ENCODE peak calls at places on chromosomes 7 and 10, in four cellular contexts. E, O, Z and M are unnamed samples.
A peak's percentile ranks its signal among the peaks of the same experiment; 100 is the strongest.

GRCh38 chr7:22269963-22270362 is 87.0 kb downstream of the RAPGEF5 start:
- DNase-seq in Z (no peak), E (peak; percentile 45), O (no peak), M (no peak)

GRCh38 chr7:114789942-114790341 is 132.0 kb upstream of the MDFIC start:
- DNase-seq in E (no peak), O (no peak), Z (no peak), M (no peak)

GRCh38 chr10:34808789-34809745 is 6.0 kb downstream of the PARD3 start:
- DNase-seq in Z (no peak), O (no peak), E (no peak), M (peak; percentile 76)

GRCh38 chr10:66928000-66928770 is 2.3 kb downstream of the LRRTM3 start:
- DNase-seq in Z (no peak), E (no peak), O (no peak), M (peak; percentile 55)

GRCh38 chr7:130292682-130293257 is at the start of gene CPA4:
- DNase-seq in Z (no peak), O (no peak), E (no peak), M (no peak)

GRCh38 chr10:125141860-125142484 is 18.4 kb downstream of the CTBP2 start:
- DNase-seq in E (no peak), Z (no peak), O (no peak), M (no peak)

GRCh38 chr10:13961096-13961495 is 369.6 kb downstream of the FRMD4A start:
- DNase-seq in O (no peak), E (no peak), Z (no peak), M (no peak)

GRCh38 chr7:45920543-45921380 is at the start of gene IGFBP3:
- DNase-seq in O (no peak), E (no peak), Z (no peak), M (peak; percentile 85)

GRCh38 chr10:126235091-126235978 is 152.9 kb downstream of the ADAM12 start:
- DNase-seq in O (no peak), Z (no peak), E (no peak), M (no peak)

GRCh38 chr7:76002822-76003221 is 8.4 kb upstream of the TMEM120A start:
- DNase-seq in O (no peak), E (no peak), Z (no peak), M (no peak)

GRCh38 chr10:43036581-43037428 is 40.1 kb upstream of the RET start:
- DNase-seq in E (no peak), O (no peak), Z (no peak), M (no peak)

GRCh38 chr10:14554843-14555205 is 219.9 kb downstream of the FAM107B start:
- DNase-seq in Z (no peak), E (no peak), O (no peak), M (no peak)

GRCh38 chr10:122044713-122045112 is 55.8 kb downstream of the TACC2 start:
- DNase-seq in O (no peak), Z (no peak), E (no peak), M (peak; percentile 50)

GRCh38 chr7:43439631-43440401 is 143.1 kb upstream of the STK17A start:
- DNase-seq in Z (no peak), O (peak; percentile 13), E (peak; percentile 51), M (peak; percentile 91)

GRCh38 chr10:132138596-132138995 is 48.2 kb upstream of the DPYSL4 start:
- DNase-seq in O (no peak), E (no peak), Z (peak; percentile 63), M (no peak)

GRCh38 chr10:73647211-73647874 is 6.1 kb upstream of the MYOZ1 start:
- DNase-seq in O (no peak), E (no peak), Z (peak; percentile 86), M (peak; percentile 98)
- TF ChIP-seq POLR2AphosphoS5 in O (no peak), E (no peak), Z (no peak), M (peak; percentile 86)

GRCh38 chr10:74863508-74863907 is 37.1 kb downstream of the KAT6B start:
- DNase-seq in Z (no peak), E (no peak), O (no peak), M (peak; percentile 41)

GRCh38 chr10:74862625-74863024 is 36.2 kb downstream of the KAT6B start:
- DNase-seq in O (no peak), E (no peak), Z (no peak), M (no peak)

GRCh38 chr10:74856940-74857339 is 30.5 kb downstream of the KAT6B start:
- DNase-seq in O (no peak), E (no peak), Z (no peak), M (no peak)

GRCh38 chr10:74857586-74857985 is 31.2 kb downstream of the KAT6B start:
- DNase-seq in Z (no peak), O (no peak), E (no peak), M (no peak)

DNA sequence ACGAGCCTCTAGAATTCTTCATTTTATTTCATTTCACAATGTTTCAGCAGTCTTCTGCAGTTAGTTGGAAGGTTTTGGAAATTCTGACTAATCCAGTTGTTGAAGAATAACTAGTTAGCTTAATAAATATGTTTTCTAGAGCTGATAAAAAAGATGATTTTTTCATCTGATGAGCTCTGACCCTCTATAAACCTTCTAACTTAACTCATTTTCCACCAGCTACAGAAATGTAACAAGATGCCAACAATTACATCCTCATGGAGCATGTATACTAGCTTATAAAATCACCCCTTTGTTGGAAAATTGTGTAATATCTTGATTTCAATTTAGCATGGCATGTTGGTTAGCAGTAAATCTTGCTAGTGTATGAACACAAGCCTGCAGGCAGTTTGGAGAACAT is 33.1 kb downstream of the KAT6B start:
- DNase-seq in E (no peak), O (no peak), Z (no peak), M (no peak)
- TF ChIP-seq POLR2AphosphoS5 in E (no peak), O (no peak), Z (no peak), M (no peak)

DNA sequence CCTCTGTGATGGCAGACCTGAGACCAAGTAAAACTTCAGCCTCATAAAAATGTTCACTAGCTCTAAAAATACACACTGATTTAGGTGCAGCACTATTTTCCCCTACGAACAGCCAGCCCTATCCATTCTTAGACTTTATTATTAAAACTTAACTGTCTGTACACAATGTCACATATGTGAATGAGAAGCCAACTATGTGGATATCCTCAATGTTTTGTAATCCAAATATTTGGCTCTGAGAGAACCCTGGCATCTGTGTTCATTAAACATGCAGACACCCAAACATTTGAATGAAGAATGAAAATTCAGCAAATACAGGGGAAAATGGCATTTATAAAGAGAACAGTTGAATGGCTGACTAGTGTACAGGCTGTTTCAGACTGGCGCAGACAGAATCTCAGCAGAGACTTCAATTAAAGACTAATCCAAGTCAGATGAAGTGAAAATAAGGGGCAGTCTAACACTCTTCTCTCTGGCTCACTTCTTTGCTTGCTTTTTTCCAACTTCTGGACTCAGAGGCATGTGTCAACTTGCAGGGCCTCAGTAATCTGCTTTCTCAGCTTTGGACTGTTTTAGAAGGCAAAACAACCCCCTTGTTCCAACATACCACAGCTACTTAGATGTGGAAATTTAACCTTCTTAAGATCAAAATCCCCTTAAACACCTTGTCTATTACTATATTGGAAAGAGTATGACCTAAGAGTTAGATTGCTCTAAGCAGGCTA is 47.4 kb upstream of the FAM180A start:
- DNase-seq in Z (no peak), O (no peak), E (no peak), M (no peak)
- TF ChIP-seq POLR2AphosphoS5 in Z (no peak), O (no peak), E (no peak), M (no peak)

GRCh38 chr7:99047526-99048077 is 96.3 kb downstream of the SMURF1 start:
- DNase-seq in E (no peak), Z (no peak), O (no peak), M (no peak)

GRCh38 chr7:99046722-99047121 is 97.2 kb downstream of the SMURF1 start:
- DNase-seq in O (no peak), Z (no peak), E (no peak), M (peak; percentile 23)

DNA sequence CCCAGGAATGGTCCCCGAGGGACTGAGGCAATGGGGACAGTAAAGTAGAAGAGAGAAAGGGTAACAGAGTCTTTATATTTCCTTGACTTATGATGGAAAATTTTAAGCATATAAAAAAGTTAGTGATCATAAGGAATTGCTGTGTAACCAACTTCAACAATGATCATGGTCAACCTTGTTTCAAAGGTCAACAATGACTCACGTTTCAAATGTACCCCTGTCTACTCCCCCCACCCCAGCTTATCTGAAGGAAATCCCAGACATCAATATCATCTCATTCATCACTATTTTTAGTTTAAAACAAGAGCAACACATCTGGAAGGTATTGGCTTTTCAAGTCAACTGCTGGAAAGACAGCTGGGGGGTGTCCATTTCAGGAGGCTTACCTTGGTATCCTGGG is 92.9 kb downstream of the SMURF1 start:
- DNase-seq in Z (no peak), E (peak; percentile 49), O (no peak), M (no peak)
- TF ChIP-seq POLR2AphosphoS5 in Z (no peak), E (no peak), O (no peak), M (no peak)

GRCh38 chr7:82209200-82209599 is 234.4 kb downstream of the CACNA2D1 start:
- DNase-seq in E (no peak), Z (no peak), O (no peak), M (no peak)
- TF ChIP-seq POLR2AphosphoS5 in E (no peak), Z (no peak), O (no peak), M (no peak)

DNA sequence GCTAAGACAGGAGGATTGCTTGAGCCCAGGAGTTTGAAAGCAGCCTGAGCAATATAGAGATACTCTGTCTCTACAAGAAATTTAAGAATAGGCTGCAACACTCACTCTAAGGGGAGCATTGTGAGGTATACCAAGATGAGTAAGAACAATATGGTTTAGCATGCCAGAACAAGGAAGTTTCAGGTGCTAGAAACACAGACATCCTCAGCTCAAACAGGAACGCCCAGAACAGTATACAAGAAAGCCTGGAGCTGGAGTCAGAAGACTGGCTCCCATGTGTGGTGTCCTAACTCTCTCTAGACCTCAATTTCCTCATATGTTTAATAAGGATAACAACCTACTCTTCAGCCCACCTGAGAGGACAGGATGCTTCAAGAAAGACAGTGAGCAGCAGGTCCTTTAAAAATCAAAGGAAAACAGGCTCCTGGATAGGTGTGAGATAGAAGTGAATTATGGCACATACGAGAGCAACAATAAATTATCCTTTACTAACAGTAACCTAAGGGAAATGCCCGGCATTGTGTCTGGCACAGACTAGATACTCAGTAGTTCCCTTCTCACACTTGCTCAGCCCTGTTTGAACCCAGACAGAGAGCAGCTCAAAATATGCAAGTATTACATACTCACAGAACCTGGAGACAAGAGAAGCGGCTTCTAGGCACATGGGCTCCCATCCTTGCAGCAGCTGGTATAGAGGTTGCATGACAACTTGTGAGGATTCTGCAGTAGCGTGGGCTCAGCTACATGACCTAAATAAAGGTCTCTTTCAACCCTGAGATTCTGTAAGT is 45.4 kb downstream of the KAT6B start:
- DNase-seq in E (no peak), O (peak; percentile 72), Z (no peak), M (no peak)
- TF ChIP-seq POLR2AphosphoS5 in E (no peak), O (no peak), Z (no peak), M (no peak)

DNA sequence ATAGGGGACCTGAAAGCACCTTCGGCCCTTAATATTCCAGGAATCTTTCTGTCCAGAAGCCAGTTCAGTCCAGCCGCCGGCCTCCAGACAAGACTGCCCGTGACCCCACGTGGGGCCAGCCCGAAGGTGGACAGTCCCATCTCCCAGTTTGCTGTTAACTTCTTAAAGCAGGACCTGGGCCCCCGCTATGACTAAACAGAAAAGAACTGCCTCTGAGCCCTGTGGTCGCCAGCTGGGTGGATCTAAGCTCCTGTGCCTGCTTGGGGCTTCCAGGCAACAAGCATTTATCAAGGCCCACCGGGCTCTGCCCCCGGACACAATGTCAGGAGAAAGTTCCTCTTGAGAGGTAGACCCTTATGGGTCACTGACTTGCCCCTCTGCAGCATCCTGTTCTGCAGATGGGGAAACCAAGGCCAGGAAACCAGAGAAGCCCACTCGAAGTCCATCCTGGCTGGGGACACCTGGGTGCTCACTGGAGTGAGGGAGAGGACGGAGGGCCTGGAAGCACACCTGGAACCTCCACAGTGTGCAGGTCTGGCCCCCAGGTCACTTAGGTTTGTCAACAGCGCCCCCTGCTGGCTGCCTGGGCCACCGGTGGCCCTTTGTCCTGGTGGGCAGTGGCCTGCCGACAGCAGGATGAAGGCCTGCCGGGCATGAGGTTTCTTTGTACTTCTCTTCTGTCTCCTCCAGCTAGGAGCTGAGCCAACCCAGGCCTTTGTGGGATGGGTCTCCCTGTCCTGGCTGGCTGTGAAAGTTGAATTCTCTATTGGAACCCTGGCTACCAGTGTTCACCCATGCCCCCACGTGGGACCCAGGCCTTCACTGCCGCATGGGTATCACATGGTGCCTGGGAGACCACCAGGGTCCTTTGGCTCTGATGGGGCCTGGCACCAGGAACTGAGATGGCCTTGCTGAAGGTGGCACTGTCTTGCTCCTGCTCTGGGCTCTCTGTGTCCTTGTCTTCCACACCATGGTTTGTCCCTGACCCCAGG is 128.0 kb downstream of the ZMIZ1 start:
- DNase-seq in O (no peak), E (peak; percentile 55), Z (peak; percentile 90), M (peak; percentile 88)
- TF ChIP-seq POLR2AphosphoS5 in O (no peak), E (no peak), Z (no peak), M (no peak)